ENCODE peak calls at places on chromosomes 7 and 10, in four cellular contexts. I, H, G and Y are unnamed samples.

GRCh38 chr7:35524112-35524804 is 170.7 kb downstream of the HERPUD2 start:
- DNase-seq in I (no peak), H (no peak), G (no peak), Y (no peak)

GRCh38 chr7:152956006-152956405 is 196.5 kb downstream of the ACTR3B start:
- DNase-seq in I (no peak), H (peak), G (no peak), Y (no peak)

GRCh38 chr7:66500087-66500486 is 128.6 kb upstream of the KCTD7 start:
- DNase-seq in I (no peak), H (peak), G (peak), Y (peak)

GRCh38 chr10:6083523-6084475 is 5.0 kb upstream of the RBM17 start:
- DNase-seq in I (no peak), H (no peak), G (no peak), Y (no peak)

GRCh38 chr10:24433705-24434104 is 224.8 kb downstream of the KIAA1217 start:
- DNase-seq in I (no peak), H (no peak), G (no peak), Y (no peak)

GRCh38 chr7:108045154-108045553 is 42.2 kb upstream of the LAMB1 start:
- DNase-seq in I (no peak), H (no peak), G (no peak), Y (no peak)

GRCh38 chr7:37901236-37901827 is 15.3 kb downstream of the SFRP4 start:
- DNase-seq in I (no peak), H (peak), G (no peak), Y (peak)

GRCh38 chr10:1036341-1036791 is 10.7 kb upstream of the IDI2 start:
- DNase-seq in I (no peak), H (peak), G (no peak), Y (no peak)

GRCh38 chr10:44648691-44649090 is 262.4 kb upstream of the TMEM72 start:
- DNase-seq in I (no peak), H (no peak), G (no peak), Y (no peak)

GRCh38 chr10:97647556-97647955 is 7.1 kb downstream of the PI4K2A start:
- DNase-seq in I (no peak), H (no peak), G (no peak), Y (no peak)

GRCh38 chr10:131683941-131684340 is 216.9 kb upstream of the PPP2R2D start:
- DNase-seq in I (no peak), H (no peak), G (no peak), Y (no peak)

GRCh38 chr7:142001163-142001874 is 5.6 kb downstream of the MGAM start:
- DNase-seq in I (peak), H (peak), G (no peak), Y (no peak)

GRCh38 chr7:136214356-136214755 is 237.2 kb upstream of the MTPN start:
- DNase-seq in I (no peak), H (peak), G (no peak), Y (no peak)

GRCh38 chr10:122234416-122234815 is 36.7 kb upstream of the BTBD16 start:
- DNase-seq in I (no peak), H (no peak), G (no peak), Y (no peak)

GRCh38 chr7:144771921-144772320 is 63.9 kb downstream of the TPK1 start:
- DNase-seq in I (no peak), H (no peak), G (no peak), Y (no peak)

GRCh38 chr10:129870042-129870757 is 93.9 kb downstream of the EBF3 start:
- DNase-seq in I (no peak), H (no peak), G (no peak), Y (no peak)

GRCh38 chr10:69051303-69051702 is 36.6 kb upstream of the SRGN start:
- DNase-seq in I (peak), H (no peak), G (peak), Y (no peak)

GRCh38 chr10:69974551-69975155 is 78.0 kb upstream of the MACROH2A2 start:
- DNase-seq in I (no peak), H (no peak), G (no peak), Y (no peak)

GRCh38 chr10:120578123-120578522 is 121.1 kb downstream of the PLPP4 start:
- DNase-seq in I (no peak), H (no peak), G (no peak), Y (no peak)

GRCh38 chr7:87475359-87476178 is at the start of gene ABCB4:
- DNase-seq in I (peak), H (no peak), G (peak), Y (peak)

GRCh38 chr10:102151774-102152544 is at the start of gene NOLC1:
- DNase-seq in I (peak), H (peak), G (peak), Y (peak)
- TF ChIP-seq POLR2A in I (peak), H (peak), G (peak), Y (peak)

GRCh38 chr10:14586901-14587300 is 187.8 kb downstream of the FAM107B start:
- DNase-seq in I (peak), H (no peak), G (no peak), Y (no peak)

GRCh38 chr10:14583967-14584366 is 190.7 kb downstream of the FAM107B start:
- DNase-seq in I (no peak), H (no peak), G (no peak), Y (no peak)

GRCh38 chr10:14587540-14588083 is 187.1 kb downstream of the FAM107B start:
- DNase-seq in I (no peak), H (no peak), G (no peak), Y (no peak)

GRCh38 chr10:14584643-14585042 is 190.1 kb downstream of the FAM107B start:
- DNase-seq in I (no peak), H (no peak), G (no peak), Y (no peak)

DNA sequence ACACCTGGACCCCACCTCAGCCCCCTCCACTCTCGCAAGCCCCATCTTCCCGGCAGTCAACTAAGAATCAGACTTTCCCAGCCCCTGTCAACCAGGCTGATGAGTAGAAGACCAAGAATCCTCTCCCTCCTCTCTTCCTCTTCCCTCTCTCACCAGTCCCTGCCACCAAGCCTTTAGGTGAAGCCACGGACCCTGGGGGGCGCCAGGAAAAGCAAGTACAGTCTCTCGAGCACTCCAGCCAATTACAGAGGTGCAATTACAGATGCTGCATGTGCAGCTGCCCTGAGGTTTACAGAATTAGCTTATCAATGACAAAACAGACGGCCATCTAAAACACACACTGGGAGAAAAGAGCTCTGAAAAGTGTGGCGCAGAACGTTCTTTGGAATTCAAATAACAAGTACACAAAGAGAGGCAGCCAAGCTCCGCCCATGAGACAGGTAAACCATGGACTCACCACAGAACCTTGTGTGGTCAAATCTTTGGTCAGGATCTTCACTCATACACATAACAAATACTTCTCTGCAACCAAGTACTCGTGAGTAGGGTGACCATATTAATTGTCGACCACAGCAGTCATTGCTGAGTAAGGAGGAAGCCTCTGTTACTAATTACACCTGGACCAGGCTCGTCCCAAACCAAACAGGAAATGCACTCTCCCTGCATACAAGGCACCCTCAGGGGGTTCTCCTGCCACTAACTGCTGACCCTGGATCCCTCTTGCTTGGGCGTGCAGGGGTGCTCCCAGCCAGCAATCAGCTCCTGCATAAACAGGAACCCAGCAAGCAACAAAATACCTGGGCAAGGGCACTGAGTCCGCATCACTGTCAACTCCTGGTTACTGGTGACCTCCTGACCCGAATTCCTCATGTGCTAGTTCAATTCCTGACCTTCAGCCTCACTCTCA is 189.2 kb downstream of the FAM107B start:
- DNase-seq in I (no peak), H (no peak), G (no peak), Y (no peak)
- TF ChIP-seq POLR2A in I (no peak), H (no peak), G (no peak), Y (no peak)

DNA sequence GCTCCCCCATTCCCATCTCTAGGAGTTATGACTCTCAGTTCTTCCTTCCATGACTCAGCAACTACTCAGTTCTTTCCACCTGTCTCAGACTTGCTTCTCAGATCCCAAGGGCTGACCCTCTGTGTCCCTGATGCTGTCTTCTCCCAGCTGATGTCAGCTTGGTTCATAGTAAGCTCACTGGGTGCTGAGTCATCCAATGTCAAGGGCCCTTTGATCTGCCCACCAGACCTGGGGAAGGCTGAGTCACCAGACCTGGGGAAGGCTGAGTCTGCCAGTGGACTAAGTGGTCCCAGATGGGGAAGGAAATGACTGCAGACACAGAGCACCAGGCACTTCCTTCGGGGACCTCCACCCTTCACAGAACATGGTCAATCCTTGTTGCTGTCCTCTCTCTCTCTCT is 76.1 kb upstream of the ZEB1 start:
- DNase-seq in I (no peak), H (peak), G (peak), Y (peak)
- TF ChIP-seq POLR2A in I (no peak), H (no peak), G (no peak), Y (no peak)

DNA sequence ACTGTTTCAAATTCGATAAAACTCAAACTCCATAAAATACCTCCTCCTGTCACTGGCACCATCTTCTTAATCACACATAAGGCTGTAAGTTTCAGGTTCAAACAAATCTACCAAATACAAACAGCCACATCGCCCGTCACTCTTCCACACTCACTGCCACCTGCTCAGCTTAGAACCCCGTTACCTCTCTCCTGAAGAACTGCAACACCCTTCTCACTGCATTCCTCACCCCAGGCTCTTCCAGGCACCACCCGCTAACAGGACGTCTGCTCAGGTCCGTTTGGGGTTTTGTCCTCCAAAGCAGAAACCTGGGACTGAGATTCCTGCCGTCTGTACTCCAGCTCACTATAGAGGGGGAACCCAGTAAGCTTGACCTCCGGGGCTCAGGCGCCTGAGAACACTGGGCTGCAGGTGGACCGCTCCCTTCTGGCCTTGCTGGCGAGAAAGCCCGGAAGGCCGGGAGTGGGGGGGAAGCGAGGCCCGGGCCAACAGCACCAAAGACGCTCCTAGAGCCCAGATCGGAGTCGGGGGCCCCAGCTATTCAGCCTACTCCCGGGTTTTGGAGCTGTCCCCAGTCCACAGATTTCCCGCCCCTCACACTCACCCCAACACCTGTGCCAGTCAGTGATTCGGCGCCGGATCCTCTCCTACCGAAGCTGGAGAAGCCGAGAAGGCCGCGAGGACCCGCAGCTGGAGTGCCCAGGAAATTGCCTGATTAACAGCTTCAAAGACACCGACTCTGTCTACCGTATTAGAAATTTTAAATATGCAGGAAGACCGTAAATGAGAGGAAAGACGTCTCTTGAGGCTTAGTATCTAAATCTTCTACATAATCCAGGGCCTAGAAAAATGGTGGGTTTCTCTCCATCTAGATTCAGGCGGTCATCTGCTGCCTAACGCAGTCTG is at the start of gene AP3M1:
- DNase-seq in I (peak), H (no peak), G (peak), Y (no peak)
- TF ChIP-seq POLR2A in I (peak), H (peak), G (no peak), Y (peak)

GRCh38 chr7:44755698-44756627 is 7.3 kb downstream of the ZMIZ2 start:
- DNase-seq in I (no peak), H (no peak), G (no peak), Y (no peak)

GRCh38 chr7:44756904-44757303 is 8.3 kb downstream of the ZMIZ2 start:
- DNase-seq in I (no peak), H (no peak), G (no peak), Y (no peak)

GRCh38 chr7:44757311-44757710 is 8.7 kb downstream of the ZMIZ2 start:
- DNase-seq in I (no peak), H (no peak), G (no peak), Y (no peak)

GRCh38 chr7:44752822-44753221 is 4.2 kb downstream of the ZMIZ2 start:
- DNase-seq in I (no peak), H (no peak), G (no peak), Y (no peak)

GRCh38 chr7:44754802-44755697 is 6.4 kb downstream of the ZMIZ2 start:
- DNase-seq in I (no peak), H (no peak), G (no peak), Y (no peak)
- TF ChIP-seq POLR2A in I (no peak), H (no peak), G (no peak), Y (no peak)

GRCh38 chr7:135184254-135184841 is 13.8 kb upstream of the CYREN start:
- DNase-seq in I (no peak), H (no peak), G (no peak), Y (no peak)
- TF ChIP-seq POLR2A in I (no peak), H (no peak), G (no peak), Y (no peak)

DNA sequence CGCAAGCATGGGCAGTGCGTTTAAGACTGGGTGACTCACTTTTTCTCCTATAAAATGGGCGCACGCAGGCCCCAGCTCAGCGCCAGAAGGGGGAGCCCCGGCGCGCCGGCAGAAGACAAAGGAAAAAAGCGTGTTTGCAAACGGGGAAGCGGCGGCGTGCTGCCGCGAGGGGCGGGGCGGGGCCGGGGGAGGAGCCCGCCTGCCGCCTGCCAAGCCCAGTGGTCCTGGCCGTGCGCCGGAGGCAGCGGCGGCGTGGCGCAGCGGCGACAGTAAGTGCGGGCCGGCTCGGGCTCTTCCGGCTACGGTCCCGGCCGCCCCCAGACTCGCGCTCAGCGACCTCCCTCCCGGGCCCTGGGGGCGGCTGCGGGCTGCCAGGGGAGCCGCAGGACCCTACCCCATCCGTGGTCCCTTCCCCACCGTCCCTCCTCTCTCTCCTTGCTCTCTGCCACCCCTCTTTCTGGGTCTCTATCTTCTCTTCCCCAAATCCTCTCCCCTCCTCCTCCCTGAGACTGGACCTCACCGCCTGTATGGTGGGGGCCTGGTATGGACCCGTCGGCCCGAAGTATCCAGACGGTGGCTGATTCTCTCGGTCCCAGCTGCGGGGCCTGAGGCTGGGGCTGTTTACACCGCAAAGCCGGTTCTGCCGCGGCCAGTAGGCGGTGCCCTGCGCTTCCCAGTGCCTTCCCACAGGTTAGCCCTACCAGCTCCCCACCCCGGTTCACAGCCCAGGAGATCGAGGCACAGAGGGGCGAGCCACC is at the start of gene SLC29A3:
- DNase-seq in I (peak), H (peak), G (peak), Y (peak)
- TF ChIP-seq POLR2A in I (peak), H (peak), G (peak), Y (peak)

GRCh38 chr10:35244549-35244948 is 91.8 kb upstream of the CCNY start:
- DNase-seq in I (no peak), H (no peak), G (no peak), Y (no peak)
- TF ChIP-seq POLR2A in I (no peak), H (no peak), G (no peak), Y (no peak)

DNA sequence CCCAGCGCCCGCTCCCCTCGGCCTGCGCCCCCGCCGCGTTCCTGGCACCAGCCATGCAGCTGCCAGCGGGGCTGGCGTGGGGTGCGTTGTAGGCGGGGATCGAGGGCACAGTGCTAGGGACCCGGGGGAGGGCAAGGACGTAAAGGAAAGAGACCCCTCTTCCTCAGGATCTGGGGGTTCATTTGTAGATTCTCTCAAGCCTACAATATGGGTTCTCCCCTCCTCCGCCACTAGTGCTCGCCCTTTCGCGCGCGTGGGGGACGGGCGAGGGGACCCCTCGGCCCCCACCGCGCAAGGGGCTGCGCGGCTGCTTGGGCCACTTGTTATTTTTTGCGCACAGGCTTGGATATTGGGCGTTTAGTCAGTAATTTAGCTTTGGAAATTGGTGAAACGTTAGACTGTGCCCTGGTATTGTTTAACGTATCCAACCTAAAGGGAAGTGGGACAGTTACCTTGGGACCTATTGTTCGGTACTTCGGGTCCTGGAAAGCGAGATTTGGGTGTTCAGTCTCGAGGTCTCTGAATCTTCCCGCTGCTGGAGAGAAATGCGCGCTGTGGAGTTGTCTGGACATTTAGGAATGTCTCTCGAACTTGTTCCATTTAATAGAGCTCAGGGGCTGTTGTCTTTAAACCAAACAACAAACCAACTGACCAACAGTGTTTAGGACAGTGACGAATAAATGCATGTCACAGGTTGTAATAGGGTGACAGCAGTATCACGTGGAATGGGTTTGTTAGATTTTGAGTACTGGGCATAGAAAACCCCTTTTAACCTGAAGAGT is 815 bp downstream of the CDK14 start:
- DNase-seq in I (no peak), H (no peak), G (no peak), Y (no peak)
- TF ChIP-seq POLR2A in I (no peak), H (no peak), G (no peak), Y (no peak)